ENCODE peak calls at places on chromosomes 13 and 19, in ten cellular contexts. T, R, Z, M, O, J, S, D, U and X are unnamed samples.

GRCh38 chr13:29753593-29754485 is 96.6 kb downstream of the UBL3 start:
- DNase-seq in T (no peak), R (no peak), Z (no peak), M (no peak), O (no peak), J (no peak), S (no peak), D (no peak), U (no peak), X (no peak)

GRCh38 chr19:42323852-42324654 is 1.4 kb upstream of the MEGF8 start:
- DNase-seq in T (no peak), R (no peak), Z (no peak), M (no peak), O (no peak), J (no peak), S (peak; percentile 55), D (no peak), U (no peak), X (no peak)

GRCh38 chr19:14475251-14476073 is at the start of gene PTGER1:
- DNase-seq in T (peak; percentile 82), R (no peak), Z (no peak), M (no peak), O (no peak), J (no peak), S (peak; percentile 60), D (no peak), U (no peak), X (peak; percentile 71)

GRCh38 chr13:34926513-34926912 is 15.6 kb upstream of the NBEA start:
- DNase-seq in T (peak; percentile 25), R (no peak), Z (no peak), M (no peak), O (no peak), J (no peak), S (no peak), D (no peak), U (no peak), X (no peak)

GRCh38 chr13:113297370-113297871 is 382 bp downstream of the LAMP1 start:
- DNase-seq in T (peak; percentile 44), R (peak; percentile 20), Z (no peak), M (peak; percentile 90), O (peak; percentile 50), J (peak; percentile 70), S (no peak), D (no peak), U (peak; percentile 15), X (no peak)

GRCh38 chr19:54172764-54173699 is at the start of gene TMC4:
- DNase-seq in T (peak; percentile 84), R (no peak), Z (no peak), M (no peak), O (no peak), J (no peak), S (peak; percentile 88), D (peak; percentile 88), U (no peak), X (no peak)

GRCh38 chr13:48275507-48275906 is 28.0 kb upstream of the RB1 start:
- DNase-seq in T (no peak), R (no peak), Z (no peak), M (no peak), O (no peak), J (no peak), S (no peak), D (no peak), U (no peak), X (no peak)

GRCh38 chr19:16850133-16850532 is 20.9 kb downstream of the SIN3B start:
- DNase-seq in T (peak; percentile 20), R (no peak), Z (no peak), M (no peak), O (no peak), J (no peak), S (no peak), D (no peak), U (no peak), X (no peak)

GRCh38 chr13:42177189-42177588 is 94.8 kb upstream of the AKAP11 start:
- DNase-seq in T (no peak), R (no peak), Z (no peak), M (no peak), O (no peak), J (no peak), S (no peak), D (no peak), U (no peak), X (no peak)

GRCh38 chr13:75445717-75446529 is 36.0 kb downstream of the TBC1D4 start:
- DNase-seq in T (no peak), R (no peak), Z (no peak), M (no peak), O (no peak), J (no peak), S (no peak), D (no peak), U (no peak), X (no peak)

GRCh38 chr19:19345232-19345631 is 24.6 kb downstream of the MAU2 start:
- DNase-seq in T (no peak), R (no peak), Z (no peak), M (no peak), O (no peak), J (no peak), S (no peak), D (no peak), U (no peak), X (no peak)

GRCh38 chr19:21947775-21948174 is 63.0 kb downstream of the ZNF208 start:
- DNase-seq in T (no peak), R (no peak), Z (no peak), M (no peak), O (no peak), J (no peak), S (no peak), D (no peak), U (no peak), X (no peak)